ENCODE peak calls at places on chromosome 16, in five cellular contexts. A, Z, J, L and T are unnamed samples. For H3K4me1, the result is how much of the 10 kb centered on the place peaks cover.

GRCh38 chr16:57999366-57999970 is 1.0 kb downstream of the ZNF319 start:
- DNase-seq in A (no peak), Z (no peak), J (peak), L (no peak), T (no peak)

GRCh38 chr16:78227855-78228254 is 128.4 kb downstream of the WWOX start:
- DNase-seq in A (no peak), Z (no peak), J (no peak), L (no peak), T (no peak)

GRCh38 chr16:89132194-89133005 is 38.7 kb downstream of the ACSF3 start:
- DNase-seq in A (no peak), Z (no peak), J (no peak), L (peak), T (no peak)

GRCh38 chr16:61007694-61008093 is 1028.5 kb downstream of the CDH8 start:
- DNase-seq in A (no peak), Z (no peak), J (no peak), L (no peak), T (no peak)

GRCh38 chr16:70437582-70438324 is 1.1 kb downstream of the ST3GAL2 start:
- DNase-seq in A (no peak), Z (no peak), J (peak), L (no peak), T (no peak)

GRCh38 chr16:85328665-85329058 is 216.4 kb upstream of the CIBAR2 start:
- DNase-seq in A (no peak), Z (no peak), J (no peak), L (no peak), T (no peak)

GRCh38 chr16:85425061-85425662 is 188.0 kb upstream of the GSE1 start:
- DNase-seq in A (no peak), Z (peak), J (no peak), L (no peak), T (no peak)

GRCh38 chr16:78932395-78932794 is 668.1 kb downstream of the MAF start:
- DNase-seq in A (no peak), Z (peak), J (no peak), L (no peak), T (no peak)

GRCh38 chr16:30183961-30184429 is 593 bp downstream of the CORO1A start:
- DNase-seq in A (no peak), Z (no peak), J (no peak), L (peak), T (peak)

GRCh38 chr16:53089434-53090270 is 34.9 kb downstream of the CHD9 start:
- DNase-seq in A (no peak), Z (no peak), J (peak), L (no peak), T (no peak)

GRCh38 chr16:50185005-50185505 is 31.9 kb downstream of the TENT4B start:
- DNase-seq in A (no peak), Z (no peak), J (no peak), L (no peak), T (no peak)

GRCh38 chr16:55469821-55470532 is 9.0 kb upstream of the MMP2 start:
- DNase-seq in A (no peak), Z (no peak), J (no peak), L (no peak), T (no peak)

GRCh38 chr16:74297296-74297665 is 667 bp downstream of the PSMD7 start:
- DNase-seq in A (no peak), Z (no peak), J (peak), L (peak), T (peak)

GRCh38 chr16:9008335-9009260 is 44.9 kb upstream of the USP7 start:
- DNase-seq in A (peak), Z (peak), J (peak), L (peak), T (peak)

GRCh38 chr16:47565454-47565853 is 104.3 kb downstream of the PHKB start:
- DNase-seq in A (no peak), Z (peak), J (no peak), L (peak), T (peak)

GRCh38 chr16:88064011-88064888 is 113.0 kb downstream of the BANP start:
- DNase-seq in A (no peak), Z (no peak), J (no peak), L (no peak), T (peak)

GRCh38 chr16:88066234-88066633 is 115.0 kb downstream of the BANP start:
- DNase-seq in A (no peak), Z (no peak), J (no peak), L (no peak), T (no peak)

GRCh38 chr16:88066680-88067529 is 115.7 kb downstream of the BANP start:
- DNase-seq in A (no peak), Z (no peak), J (no peak), L (no peak), T (peak)

GRCh38 chr16:88064889-88065746 is 113.9 kb downstream of the BANP start:
- DNase-seq in A (no peak), Z (no peak), J (peak), L (no peak), T (no peak)

DNA sequence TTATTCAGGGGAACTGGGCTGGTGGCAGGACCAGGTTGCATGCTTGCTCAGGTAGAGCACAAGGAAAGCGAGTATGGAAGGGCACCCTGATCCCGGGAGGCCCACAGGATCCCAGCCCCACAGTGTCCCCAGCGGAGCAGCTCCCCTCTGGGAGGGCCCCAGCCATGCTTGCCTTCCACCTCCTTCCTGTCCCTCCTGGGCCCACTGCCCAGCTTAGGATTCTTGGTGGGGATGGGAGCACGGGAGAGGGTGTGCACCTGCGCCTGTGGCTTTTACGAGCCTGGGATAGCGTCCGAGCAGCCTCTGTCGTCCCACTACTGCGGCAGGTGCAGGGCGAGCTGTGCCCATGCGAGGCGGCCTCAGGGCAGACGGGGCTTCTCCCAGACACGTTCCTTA is 114.5 kb downstream of the BANP start:
- DNase-seq in A (no peak), Z (no peak), J (no peak), L (no peak), T (peak)
- H3K4me1 ChIP-seq in A (under half), Z (under half), J (under half), L (under half), T (under half)

GRCh38 chr16:2512920-2513404 is 790 bp upstream of the ATP6V0C start:
- DNase-seq in A (no peak), Z (no peak), J (no peak), L (peak), T (peak)
- H3K4me3 ChIP-seq in A (peak), Z (peak), J (peak), L (peak), T (peak)

DNA sequence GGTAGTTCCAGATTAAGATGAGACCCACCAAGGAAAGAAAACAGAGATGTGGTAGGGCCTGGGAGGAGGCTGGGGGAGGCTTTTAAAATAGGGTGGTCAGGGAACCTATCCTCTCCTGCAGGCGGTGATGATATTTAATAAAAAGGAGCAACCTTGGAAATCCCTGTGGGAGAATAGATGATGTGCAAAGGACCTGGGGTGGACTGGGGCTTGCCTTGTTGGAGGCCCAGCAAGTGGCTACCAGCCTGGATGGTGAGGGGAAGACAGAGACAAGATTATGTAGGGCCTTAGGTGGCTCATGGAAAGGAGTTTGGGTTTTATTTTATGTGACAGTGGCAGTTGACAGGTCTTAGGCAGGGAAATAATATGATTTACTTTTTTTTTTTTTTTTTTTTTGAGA is 1.8 kb downstream of the POLR3E start:
- DNase-seq in A (no peak), Z (no peak), J (no peak), L (no peak), T (no peak)
- H3K4me1 ChIP-seq in A (under half), Z (under half), J (under half), L (under half), T (under half)

GRCh38 chr16:3949287-3949686 is 68.8 kb upstream of the CREBBP start:
- DNase-seq in A (no peak), Z (no peak), J (no peak), L (no peak), T (peak)
- H3K4me3 ChIP-seq in A (no peak), Z (no peak), J (peak), L (peak), T (peak)

GRCh38 chr16:66266436-66267286 is 99.8 kb upstream of the CDH5 start:
- DNase-seq in A (no peak), Z (peak), J (peak), L (peak), T (peak)

GRCh38 chr16:66265556-66266133 is 100.8 kb upstream of the CDH5 start:
- DNase-seq in A (no peak), Z (no peak), J (no peak), L (no peak), T (no peak)

GRCh38 chr16:66264311-66265105 is 102.0 kb upstream of the CDH5 start:
- DNase-seq in A (no peak), Z (no peak), J (no peak), L (no peak), T (no peak)

GRCh38 chr16:66263973-66264310 is 102.5 kb upstream of the CDH5 start:
- DNase-seq in A (no peak), Z (no peak), J (no peak), L (no peak), T (no peak)

GRCh38 chr16:66265106-66265415 is 101.4 kb upstream of the CDH5 start:
- DNase-seq in A (no peak), Z (no peak), J (no peak), L (no peak), T (no peak)
- H3K4me1 ChIP-seq in A (under half), Z (under half), J (under half), L (under half), T (under half)

GRCh38 chr16:971582-971905 is 760 bp upstream of the LMF1 start:
- DNase-seq in A (no peak), Z (no peak), J (no peak), L (no peak), T (no peak)
- H3K4me3 ChIP-seq in A (peak), Z (no peak), J (no peak), L (no peak), T (no peak)